ENCODE peak calls at places on chromosomes 5 and 9, in ten cellular contexts. Y is GM03348; V is Calu3; F is mesenchymal stem cell; P is stimulated activated CD8-positive, alpha-beta memory T cell treated with anti-CD3 and anti-CD28 coated beads, Interleukin-2, amount 100 ng/mL, for 1 hour; M is cardiac septum; E is H4; Q is hepatic stellate cell; X is glutamatergic neuron; A is esophagus muscularis mucosa. D is an unnamed sample.

GRCh38 chr9:2764371-2764770 is 47.1 kb downstream of the KCNV2 start:
- DNase-seq in Y (no peak), V (no peak), F (peak), P (no peak), M (no peak), E (no peak), Q (no peak), X (no peak), A (no peak), D (no peak)

GRCh38 chr9:115111854-115112253 is 6.1 kb downstream of the TNC start:
- DNase-seq in Y (no peak), V (no peak), F (no peak), P (no peak), M (no peak), E (no peak), Q (no peak), X (no peak), A (no peak), D (no peak)

GRCh38 chr9:121220996-121221671 is 19.5 kb upstream of the RAB14 start:
- DNase-seq in Y (no peak), V (no peak), F (no peak), P (no peak), M (no peak), E (no peak), Q (no peak), X (peak), A (no peak), D (no peak)

GRCh38 chr5:149022200-149022599 is 40.7 kb downstream of the SH3TC2 start:
- DNase-seq in Y (no peak), V (no peak), F (no peak), P (no peak), M (no peak), E (no peak), Q (no peak), X (no peak), A (no peak), D (no peak)

GRCh38 chr5:55982957-55983381 is 11.8 kb downstream of the IL6ST start:
- DNase-seq in Y (no peak), V (no peak), F (no peak), P (no peak), M (no peak), E (no peak), Q (no peak), X (no peak), A (no peak), D (no peak)

GRCh38 chr5:79850316-79850822 is 140.7 kb downstream of the MTX3 start:
- DNase-seq in Y (peak), V (no peak), F (no peak), P (no peak), M (no peak), E (no peak), Q (no peak), X (no peak), A (no peak), D (no peak)

GRCh38 chr5:179166886-179167841 is 107.0 kb downstream of the ZNF354C start:
- DNase-seq in Y (peak), V (peak), F (peak), P (peak), M (peak), E (no peak), Q (peak), X (peak), A (no peak), D (no peak)

GRCh38 chr5:139634541-139634940 is 13.6 kb upstream of the CXXC5 start:
- DNase-seq in Y (no peak), V (no peak), F (no peak), P (no peak), M (peak), E (no peak), Q (no peak), X (no peak), A (no peak), D (no peak)

GRCh38 chr9:131743501-131743900 is 3.6 kb upstream of the RAPGEF1 start:
- DNase-seq in Y (no peak), V (no peak), F (no peak), P (no peak), M (no peak), E (no peak), Q (no peak), X (no peak), A (no peak), D (no peak)

GRCh38 chr5:59007460-59008063 is 424.7 kb downstream of the RAB3C start:
- DNase-seq in Y (peak), V (no peak), F (peak), P (no peak), M (no peak), E (no peak), Q (peak), X (no peak), A (no peak), D (no peak)

GRCh38 chr5:53253421-53253871 is 143.9 kb upstream of the MOCS2 start:
- DNase-seq in Y (peak), V (no peak), F (peak), P (no peak), M (no peak), E (peak), Q (peak), X (no peak), A (no peak), D (peak)

GRCh38 chr5:143453722-143454121 is 50.2 kb upstream of the NR3C1 start:
- DNase-seq in Y (no peak), V (no peak), F (no peak), P (no peak), M (no peak), E (no peak), Q (no peak), X (no peak), A (no peak), D (no peak)

GRCh38 chr5:77200663-77201062 is 9.8 kb upstream of the PDE8B start:
- DNase-seq in Y (no peak), V (no peak), F (no peak), P (no peak), M (no peak), E (no peak), Q (no peak), X (no peak), A (no peak), D (no peak)

GRCh38 chr9:134682651-134683364 is 41.2 kb downstream of the COL5A1 start:
- DNase-seq in Y (no peak), V (no peak), F (no peak), P (no peak), M (no peak), E (no peak), Q (no peak), X (no peak), A (no peak), D (no peak)

GRCh38 chr5:104513194-104513602 is 950.6 kb upstream of the NUDT12 start:
- DNase-seq in Y (no peak), V (no peak), F (peak), P (no peak), M (no peak), E (peak), Q (no peak), X (no peak), A (no peak), D (no peak)

GRCh38 chr5:130705368-130705767 is 459.7 kb downstream of the HINT1 start:
- DNase-seq in Y (no peak), V (no peak), F (no peak), P (no peak), M (no peak), E (no peak), Q (no peak), X (no peak), A (no peak), D (no peak)

GRCh38 chr5:122237906-122238305 is 74.1 kb upstream of the SNCAIP start:
- DNase-seq in Y (no peak), V (no peak), F (no peak), P (no peak), M (no peak), E (no peak), Q (no peak), X (no peak), A (no peak), D (no peak)

GRCh38 chr9:120412425-120412951 is 167.5 kb downstream of the CDK5RAP2 start:
- DNase-seq in Y (peak), V (no peak), F (peak), P (no peak), M (no peak), E (peak), Q (peak), X (no peak), A (no peak), D (peak)

GRCh38 chr5:55577353-55578060 is 42.7 kb upstream of the PLPP1 start:
- DNase-seq in Y (peak), V (no peak), F (no peak), P (no peak), M (no peak), E (no peak), Q (no peak), X (no peak), A (no peak), D (no peak)

GRCh38 chr9:20361656-20362570 is 260.4 kb downstream of the MLLT3 start:
- DNase-seq in Y (no peak), V (no peak), F (no peak), P (no peak), M (no peak), E (no peak), Q (no peak), X (no peak), A (no peak), D (no peak)

GRCh38 chr9:127077658-127077975 is 44.8 kb downstream of the ANGPTL2 start:
- DNase-seq in Y (no peak), V (no peak), F (no peak), P (no peak), M (no peak), E (no peak), Q (no peak), X (no peak), A (no peak), D (no peak)

GRCh38 chr5:73515232-73515631 is 17.0 kb downstream of the BTF3 start:
- DNase-seq in Y (no peak), V (peak), F (no peak), P (no peak), M (no peak), E (peak), Q (no peak), X (no peak), A (no peak), D (no peak)

GRCh38 chr5:90911169-90911568 is 352.6 kb downstream of the ADGRV1 start:
- DNase-seq in Y (no peak), V (no peak), F (peak), P (no peak), M (no peak), E (no peak), Q (no peak), X (no peak), A (no peak), D (no peak)

GRCh38 chr9:69805962-69806633 is 14.5 kb upstream of the CFAP95 start:
- DNase-seq in Y (no peak), V (no peak), F (no peak), P (no peak), M (no peak), E (no peak), Q (no peak), X (no peak), A (no peak), D (no peak)

GRCh38 chr5:55934117-55934613 is 60.6 kb downstream of the IL6ST start:
- DNase-seq in Y (no peak), V (peak), F (no peak), P (no peak), M (no peak), E (peak), Q (no peak), X (no peak), A (no peak), D (no peak)

GRCh38 chr5:54249210-54250028 is 61.0 kb downstream of the ARL15 start:
- DNase-seq in Y (peak), V (peak), F (peak), P (no peak), M (no peak), E (peak), Q (peak), X (peak), A (no peak), D (no peak)

GRCh38 chr9:78131969-78132687 is 100.5 kb upstream of the GNAQ start:
- DNase-seq in Y (peak), V (no peak), F (peak), P (no peak), M (no peak), E (no peak), Q (no peak), X (no peak), A (no peak), D (no peak)

GRCh38 chr9:15231788-15232635 is 75.0 kb downstream of the TTC39B start:
- DNase-seq in Y (peak), V (no peak), F (peak), P (no peak), M (no peak), E (peak), Q (peak), X (no peak), A (no peak), D (no peak)

GRCh38 chr5:123610665-123611406 is 98.9 kb downstream of the CSNK1G3 start:
- DNase-seq in Y (peak), V (peak), F (peak), P (no peak), M (no peak), E (peak), Q (peak), X (no peak), A (no peak), D (peak)

GRCh38 chr9:99054581-99054980 is 50.3 kb upstream of the TGFBR1 start:
- DNase-seq in Y (peak), V (no peak), F (peak), P (no peak), M (no peak), E (peak), Q (no peak), X (no peak), A (no peak), D (no peak)

GRCh38 chr5:114416254-114416653 is 54.4 kb downstream of the KCNN2 start:
- DNase-seq in Y (no peak), V (no peak), F (no peak), P (no peak), M (no peak), E (no peak), Q (no peak), X (no peak), A (no peak), D (no peak)

GRCh38 chr5:172944741-172945140 is 14.5 kb upstream of the RPL26L1 start:
- DNase-seq in Y (no peak), V (no peak), F (no peak), P (no peak), M (no peak), E (no peak), Q (no peak), X (no peak), A (no peak), D (no peak)

GRCh38 chr5:144254552-144254951 is 83.9 kb downstream of the KCTD16 start:
- DNase-seq in Y (no peak), V (no peak), F (no peak), P (no peak), M (no peak), E (no peak), Q (no peak), X (no peak), A (no peak), D (no peak)

GRCh38 chr5:164562271-164562856 is 1056.9 kb downstream of the MAT2B start:
- DNase-seq in Y (no peak), V (no peak), F (peak), P (no peak), M (no peak), E (no peak), Q (no peak), X (no peak), A (no peak), D (no peak)

GRCh38 chr9:133453651-133454050 is 6.1 kb upstream of the CACFD1 start:
- DNase-seq in Y (no peak), V (no peak), F (no peak), P (no peak), M (no peak), E (no peak), Q (no peak), X (no peak), A (no peak), D (no peak)

GRCh38 chr9:120306561-120306960 is 273.4 kb downstream of the CDK5RAP2 start:
- DNase-seq in Y (no peak), V (no peak), F (no peak), P (no peak), M (no peak), E (no peak), Q (no peak), X (no peak), A (peak), D (no peak)

GRCh38 chr9:30773427-30773826 is 1611.0 kb upstream of the ACO1 start:
- DNase-seq in Y (no peak), V (no peak), F (no peak), P (no peak), M (peak), E (no peak), Q (no peak), X (no peak), A (no peak), D (no peak)

GRCh38 chr5:135458921-135459331 is 6.8 kb upstream of the TIFAB start:
- DNase-seq in Y (peak), V (peak), F (no peak), P (no peak), M (no peak), E (peak), Q (peak), X (no peak), A (no peak), D (no peak)